ENCODE peak calls at places on chromosomes 12 and 14, in nine cellular contexts. F is AG10803, A is PC-3, U is pancreas, H is HFFc6, V is neural progenitor cell, I is MM.1S, L is NB4, C is right lobe of liver. P is an unnamed sample.

GRCh38 chr14:94531187-94531586 is 21.9 kb upstream of the SERPINA12 start:
- DNase-seq in F (no peak), A (no peak), U (no peak), H (no peak), V (no peak), I (no peak), L (no peak), C (no peak), P (no peak)

GRCh38 chr12:104596128-104596799 is 139.5 kb downstream of the CHST11 start:
- DNase-seq in F (peak), A (no peak), U (no peak), H (peak), V (no peak), I (no peak), L (peak), C (no peak), P (no peak)

GRCh38 chr12:47775100-47775911 is 2.3 kb downstream of the SLC48A1 start:
- DNase-seq in F (peak), A (peak), U (no peak), H (peak), V (no peak), I (no peak), L (peak), C (no peak), P (no peak)

GRCh38 chr14:103546651-103547454 is 15.6 kb downstream of the BAG5 start:
- DNase-seq in F (no peak), A (peak), U (peak), H (peak), V (peak), I (peak), L (peak), C (peak), P (peak)

GRCh38 chr14:23660290-23661226 is 24.4 kb downstream of the DHRS2 start:
- DNase-seq in F (no peak), A (no peak), U (no peak), H (no peak), V (no peak), I (no peak), L (no peak), C (no peak), P (peak)

GRCh38 chr12:32454866-32455265 is 55.5 kb downstream of the FGD4 start:
- DNase-seq in F (no peak), A (no peak), U (no peak), H (no peak), V (peak), I (no peak), L (no peak), C (no peak), P (no peak)

GRCh38 chr12:121165316-121165715 is 32.6 kb downstream of the P2RX7 start:
- DNase-seq in F (no peak), A (no peak), U (no peak), H (no peak), V (no peak), I (no peak), L (no peak), C (no peak), P (no peak)

GRCh38 chr12:119783787-119784186 is 93.3 kb downstream of the CIT start:
- DNase-seq in F (no peak), A (no peak), U (no peak), H (no peak), V (no peak), I (no peak), L (no peak), C (no peak), P (no peak)

GRCh38 chr12:15049456-15050153 is 76.8 kb downstream of the PDE6H start:
- DNase-seq in F (no peak), A (no peak), U (no peak), H (no peak), V (no peak), I (no peak), L (no peak), C (no peak), P (no peak)

GRCh38 chr14:94545131-94545841 is 16.0 kb upstream of the SERPINA4 start:
- DNase-seq in F (no peak), A (no peak), U (no peak), H (no peak), V (peak), I (no peak), L (no peak), C (no peak), P (no peak)

GRCh38 chr12:92369643-92370042 is 224.0 kb upstream of the BTG1 start:
- DNase-seq in F (peak), A (peak), U (no peak), H (peak), V (no peak), I (no peak), L (no peak), C (no peak), P (no peak)

GRCh38 chr12:113154351-113154973 is 4.9 kb downstream of the CFAP73 start:
- DNase-seq in F (peak), A (no peak), U (no peak), H (no peak), V (peak), I (peak), L (no peak), C (no peak), P (peak)

GRCh38 chr12:121811434-121812319 is 7.9 kb downstream of the SETD1B start:
- DNase-seq in F (peak), A (peak), U (peak), H (peak), V (peak), I (peak), L (peak), C (peak), P (peak)

GRCh38 chr12:127343941-127344340 is 923.0 kb upstream of the TMEM132C start:
- DNase-seq in F (no peak), A (peak), U (no peak), H (no peak), V (no peak), I (no peak), L (no peak), C (no peak), P (no peak)

DNA sequence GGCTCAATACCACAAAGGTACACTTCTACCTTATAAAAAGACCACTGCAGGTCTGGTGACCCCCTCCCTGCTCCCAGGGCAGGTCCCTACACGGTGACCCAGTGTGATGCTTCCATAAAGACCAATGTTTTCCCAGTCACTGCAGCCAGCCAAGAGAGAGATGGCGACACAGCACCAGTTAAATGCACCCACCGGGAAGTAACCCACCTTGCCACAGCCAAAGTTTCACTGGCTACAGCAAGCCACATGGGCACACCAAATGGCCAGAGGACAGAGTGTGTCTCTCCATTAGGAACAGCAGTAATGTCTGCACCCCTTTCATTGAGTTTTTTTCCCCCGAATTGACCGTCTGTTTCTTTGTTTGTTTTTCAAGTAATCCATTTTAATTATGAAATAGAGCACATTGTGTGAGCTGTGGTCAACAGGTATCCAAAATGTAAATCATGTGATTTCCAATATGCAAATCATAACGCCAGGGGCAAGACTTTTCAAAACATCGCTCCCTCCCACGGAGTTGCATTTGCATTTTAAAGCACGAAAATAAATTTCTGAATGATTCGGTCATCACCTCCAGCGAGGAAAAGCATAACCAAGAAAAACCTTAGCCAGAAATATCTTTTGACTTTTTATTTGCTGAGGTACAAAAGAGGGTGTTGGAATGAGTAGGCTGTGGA is 48.9 kb upstream of the EML1 start:
- DNase-seq in F (peak), A (no peak), U (no peak), H (peak), V (peak), I (no peak), L (no peak), C (no peak), P (no peak)
- TF ChIP-seq CTCF in F (no peak), A (peak), U (no peak), H (no peak), V (peak), I (no peak), L (no peak), C (no peak), P (no peak)

GRCh38 chr14:91313154-91313850 is 68.8 kb upstream of the GPR68 start:
- DNase-seq in F (no peak), A (no peak), U (no peak), H (no peak), V (no peak), I (no peak), L (no peak), C (no peak), P (no peak)
- TF ChIP-seq CTCF in F (no peak), A (no peak), U (no peak), H (no peak), V (no peak), I (no peak), L (no peak), C (no peak), P (no peak)

GRCh38 chr14:63308723-63309317 is 9.9 kb downstream of the GPHB5 start:
- DNase-seq in F (peak), A (peak), U (no peak), H (no peak), V (peak), I (no peak), L (peak), C (peak), P (peak)
- TF ChIP-seq CTCF in F (peak), A (peak), U (no peak), H (peak), V (peak), I (peak), L (peak), C (peak), P (peak)

GRCh38 chr14:79543966-79544365 is 667.3 kb downstream of the DIO2 start:
- DNase-seq in F (no peak), A (peak), U (no peak), H (peak), V (peak), I (no peak), L (peak), C (no peak), P (no peak)
- TF ChIP-seq CTCF in F (peak), A (peak), U (no peak), H (peak), V (peak), I (no peak), L (peak), C (peak), P (peak)

GRCh38 chr12:114668905-114669304 is 15.1 kb downstream of the TBX3 start:
- DNase-seq in F (no peak), A (peak), U (no peak), H (no peak), V (no peak), I (no peak), L (no peak), C (no peak), P (no peak)

GRCh38 chr12:114669501-114670256 is 14.3 kb downstream of the TBX3 start:
- DNase-seq in F (peak), A (peak), U (no peak), H (peak), V (peak), I (no peak), L (no peak), C (no peak), P (no peak)

GRCh38 chr12:114666746-114667668 is 17.0 kb downstream of the TBX3 start:
- DNase-seq in F (no peak), A (peak), U (no peak), H (peak), V (peak), I (no peak), L (no peak), C (no peak), P (no peak)

GRCh38 chr12:114667669-114668150 is 16.3 kb downstream of the TBX3 start:
- DNase-seq in F (no peak), A (no peak), U (no peak), H (no peak), V (no peak), I (no peak), L (no peak), C (no peak), P (no peak)

GRCh38 chr12:114668151-114668891 is 15.7 kb downstream of the TBX3 start:
- DNase-seq in F (peak), A (peak), U (peak), H (peak), V (peak), I (peak), L (peak), C (peak), P (peak)
- TF ChIP-seq CTCF in F (peak), A (peak), U (no peak), H (peak), V (peak), I (peak), L (peak), C (peak), P (peak)

DNA sequence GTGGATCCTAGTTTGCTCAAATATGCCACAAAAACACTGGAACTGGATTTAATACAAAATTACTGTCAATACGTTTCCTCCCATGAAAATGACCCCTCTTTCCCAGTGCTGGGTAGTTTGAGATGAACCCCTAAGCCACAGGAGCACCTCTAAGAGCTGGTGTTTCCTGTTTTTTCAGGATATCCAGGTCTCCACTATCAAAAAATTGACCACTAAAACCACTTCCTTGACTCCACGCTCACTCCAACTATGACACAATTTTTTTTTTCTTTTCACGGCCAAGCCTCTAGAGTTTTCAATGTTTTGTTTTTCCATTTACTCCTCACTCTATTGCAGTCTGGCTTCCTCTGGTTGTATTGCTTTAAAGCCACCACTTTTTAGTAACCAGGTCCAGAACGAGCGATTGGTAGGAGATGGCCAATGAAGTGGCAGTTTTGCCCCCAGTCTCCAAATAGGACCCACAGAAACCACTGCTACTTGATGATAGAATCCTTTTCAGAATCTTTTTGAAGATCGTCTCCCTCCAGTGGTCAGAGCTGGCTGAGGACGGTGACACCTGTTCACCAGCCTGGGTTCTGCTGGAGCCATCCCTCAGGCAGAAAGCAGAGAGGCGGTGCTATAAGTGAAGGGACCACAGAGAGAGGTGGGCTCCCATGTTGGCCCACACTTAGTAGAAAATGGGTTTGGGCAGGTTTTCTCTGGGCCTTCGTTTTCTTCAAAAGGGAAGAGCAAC is 454.4 kb downstream of the VRK1 start:
- DNase-seq in F (no peak), A (peak), U (no peak), H (no peak), V (peak), I (no peak), L (peak), C (no peak), P (no peak)
- TF ChIP-seq CTCF in F (no peak), A (peak), U (no peak), H (no peak), V (peak), I (no peak), L (no peak), C (no peak), P (no peak)

DNA sequence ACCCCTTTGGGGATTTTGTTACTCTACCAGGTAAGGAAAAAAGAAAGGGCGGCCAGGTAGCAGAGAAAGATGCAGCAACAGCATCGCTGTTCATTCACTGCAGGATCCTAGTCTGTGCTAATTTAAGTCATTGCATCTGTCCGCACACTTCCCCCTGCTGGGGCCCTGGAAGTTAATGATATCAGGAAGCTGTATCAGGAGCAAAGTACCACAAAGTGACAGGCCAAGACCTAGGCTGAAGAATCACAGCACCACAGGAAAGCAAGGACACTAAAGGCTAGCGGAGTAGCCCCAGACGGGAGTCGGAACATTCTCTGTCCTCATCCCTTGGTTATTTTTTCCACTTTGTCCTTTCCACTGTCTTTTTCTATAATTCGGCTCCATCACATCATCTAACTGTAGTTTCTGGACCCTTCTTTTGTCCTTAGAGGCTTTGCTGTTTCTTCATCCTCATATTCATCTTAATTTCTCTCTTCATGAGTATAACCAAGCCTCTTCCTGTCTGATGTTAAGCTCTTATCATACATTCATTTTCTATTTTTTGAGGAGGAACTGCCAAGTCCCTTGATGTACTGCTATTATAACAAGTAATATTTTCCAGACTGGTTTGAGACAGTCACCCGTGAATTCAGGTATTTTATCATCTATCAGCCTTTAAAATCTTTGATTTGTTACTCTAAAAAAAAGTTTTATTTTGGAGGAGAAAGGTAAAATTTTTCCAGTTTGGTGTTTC is 28.4 kb downstream of the DUSP16 start:
- DNase-seq in F (no peak), A (no peak), U (no peak), H (no peak), V (peak), I (no peak), L (no peak), C (peak), P (no peak)
- TF ChIP-seq CTCF in F (no peak), A (no peak), U (no peak), H (no peak), V (no peak), I (no peak), L (no peak), C (no peak), P (no peak)

DNA sequence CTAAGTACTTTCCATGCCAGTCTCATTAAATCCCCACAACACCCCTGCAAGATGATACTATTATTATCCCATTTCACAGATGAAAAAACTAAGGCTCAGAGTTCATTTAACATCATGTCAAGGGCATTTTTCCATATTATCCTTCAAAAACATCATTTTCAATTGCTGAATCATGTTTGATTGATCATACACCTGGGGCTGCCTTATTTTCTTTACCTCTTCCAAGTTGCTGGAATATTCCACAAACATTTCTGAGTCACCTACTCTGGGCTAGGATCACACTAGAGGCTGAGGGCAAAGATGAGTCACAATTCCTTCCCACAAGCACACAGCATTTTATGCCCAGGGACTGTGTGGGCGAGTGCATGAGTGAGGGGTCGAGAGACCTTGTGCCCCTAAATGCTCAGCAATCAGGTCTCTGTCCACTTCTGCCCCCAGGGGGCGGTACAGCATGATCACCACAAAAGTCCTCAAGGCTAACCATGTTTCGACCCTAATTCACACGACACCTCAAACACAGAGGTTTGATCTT is 14.1 kb upstream of the TMEM119 start:
- DNase-seq in F (peak), A (peak), U (no peak), H (peak), V (peak), I (no peak), L (peak), C (no peak), P (no peak)
- TF ChIP-seq CTCF in F (peak), A (peak), U (no peak), H (peak), V (peak), I (peak), L (peak), C (peak), P (peak)

GRCh38 chr12:20946732-20947131 is 136.2 kb downstream of the SLCO1B3 start:
- DNase-seq in F (no peak), A (peak), U (peak), H (no peak), V (peak), I (peak), L (peak), C (no peak), P (peak)

GRCh38 chr12:20950248-20950647 is 139.7 kb downstream of the SLCO1B3 start:
- DNase-seq in F (no peak), A (peak), U (no peak), H (no peak), V (peak), I (peak), L (peak), C (no peak), P (peak)
- TF ChIP-seq CTCF in F (peak), A (peak), U (peak), H (peak), V (peak), I (peak), L (peak), C (peak), P (peak)

GRCh38 chr12:39378346-39378745 is 64.6 kb downstream of the KIF21A start:
- DNase-seq in F (no peak), A (no peak), U (no peak), H (no peak), V (no peak), I (no peak), L (no peak), C (no peak), P (no peak)
- TF ChIP-seq CTCF in F (no peak), A (no peak), U (no peak), H (no peak), V (no peak), I (no peak), L (no peak), C (peak), P (no peak)